ENCODE peak calls at places on chromosome 13, in five cellular contexts. One of them, this sample, is unnamed.

GRCh38 chr13:35720690-35721554 is 244.4 kb upstream of the MAB21L1 start:
- DNase-seq in fibroblast of the conjunctiva: no peak
- DNase-seq in Right ventricle myocardium superior: peak
- DNase-seq in RWPE1: peak
- DNase-seq in type B pancreatic cell: peak
- DNase-seq in this sample: no peak

GRCh38 chr13:114089751-114090400 is 42.5 kb downstream of the RASA3 start:
- DNase-seq in fibroblast of the conjunctiva: no peak
- DNase-seq in Right ventricle myocardium superior: no peak
- DNase-seq in RWPE1: no peak
- DNase-seq in type B pancreatic cell: no peak
- DNase-seq in this sample: no peak

GRCh38 chr13:65912516-65912915 is 1317.6 kb downstream of the PCDH9 start:
- DNase-seq in fibroblast of the conjunctiva: no peak
- DNase-seq in Right ventricle myocardium superior: no peak
- DNase-seq in RWPE1: no peak
- DNase-seq in type B pancreatic cell: no peak
- DNase-seq in this sample: no peak

GRCh38 chr13:68806125-68806524 is 1301.5 kb upstream of the ATXN8OS start:
- DNase-seq in fibroblast of the conjunctiva: no peak
- DNase-seq in Right ventricle myocardium superior: no peak
- DNase-seq in RWPE1: no peak
- DNase-seq in type B pancreatic cell: no peak
- DNase-seq in this sample: no peak

GRCh38 chr13:96984061-96984508 is 10.2 kb downstream of the OXGR1 start:
- DNase-seq in fibroblast of the conjunctiva: no peak
- DNase-seq in Right ventricle myocardium superior: no peak
- DNase-seq in RWPE1: peak
- DNase-seq in type B pancreatic cell: no peak
- DNase-seq in this sample: no peak

GRCh38 chr13:80931766-80932165 is 590.8 kb upstream of the SPRY2 start:
- DNase-seq in fibroblast of the conjunctiva: no peak
- DNase-seq in Right ventricle myocardium superior: no peak
- DNase-seq in RWPE1: no peak
- DNase-seq in type B pancreatic cell: no peak
- DNase-seq in this sample: no peak

GRCh38 chr13:113220877-113221276 is 11.5 kb downstream of the CUL4A start:
- DNase-seq in fibroblast of the conjunctiva: no peak
- DNase-seq in Right ventricle myocardium superior: no peak
- DNase-seq in RWPE1: no peak
- DNase-seq in type B pancreatic cell: no peak
- DNase-seq in this sample: no peak

GRCh38 chr13:32031025-32031814 is at the start of gene FRY:
- DNase-seq in fibroblast of the conjunctiva: peak
- DNase-seq in Right ventricle myocardium superior: peak
- DNase-seq in RWPE1: peak
- DNase-seq in type B pancreatic cell: peak
- DNase-seq in this sample: no peak

GRCh38 chr13:93249259-93249917 is 22.8 kb downstream of the GPC6 start:
- DNase-seq in fibroblast of the conjunctiva: peak
- DNase-seq in Right ventricle myocardium superior: no peak
- DNase-seq in RWPE1: peak
- DNase-seq in type B pancreatic cell: no peak
- DNase-seq in this sample: no peak

GRCh38 chr13:39329182-39329639 is 273.8 kb downstream of the LHFPL6 start:
- DNase-seq in fibroblast of the conjunctiva: no peak
- DNase-seq in Right ventricle myocardium superior: no peak
- DNase-seq in RWPE1: no peak
- DNase-seq in type B pancreatic cell: no peak
- DNase-seq in this sample: no peak

GRCh38 chr13:58313219-58313618 is 681.7 kb downstream of the PCDH17 start:
- DNase-seq in fibroblast of the conjunctiva: no peak
- DNase-seq in Right ventricle myocardium superior: no peak
- DNase-seq in RWPE1: no peak
- DNase-seq in type B pancreatic cell: no peak
- DNase-seq in this sample: no peak

GRCh38 chr13:28408235-28408848 is 86.6 kb downstream of the FLT1 start:
- DNase-seq in fibroblast of the conjunctiva: no peak
- DNase-seq in Right ventricle myocardium superior: peak
- DNase-seq in RWPE1: no peak
- DNase-seq in type B pancreatic cell: no peak
- DNase-seq in this sample: no peak

GRCh38 chr13:41311607-41312500 is 787 bp downstream of the NAA16 start:
- DNase-seq in fibroblast of the conjunctiva: no peak
- DNase-seq in Right ventricle myocardium superior: peak
- DNase-seq in RWPE1: peak
- DNase-seq in type B pancreatic cell: no peak
- DNase-seq in this sample: no peak

GRCh38 chr13:110388141-110388943 is 81.3 kb downstream of the COL4A2 start:
- DNase-seq in fibroblast of the conjunctiva: no peak
- DNase-seq in Right ventricle myocardium superior: peak
- DNase-seq in RWPE1: no peak
- DNase-seq in type B pancreatic cell: no peak
- DNase-seq in this sample: no peak

GRCh38 chr13:112844879-112845278 is 124.1 kb upstream of the MCF2L start:
- DNase-seq in fibroblast of the conjunctiva: no peak
- DNase-seq in Right ventricle myocardium superior: no peak
- DNase-seq in RWPE1: no peak
- DNase-seq in type B pancreatic cell: no peak
- DNase-seq in this sample: no peak

GRCh38 chr13:21980049-21980448 is 309.2 kb downstream of the FGF9 start:
- DNase-seq in fibroblast of the conjunctiva: no peak
- DNase-seq in Right ventricle myocardium superior: no peak
- DNase-seq in RWPE1: no peak
- DNase-seq in type B pancreatic cell: no peak
- DNase-seq in this sample: no peak

GRCh38 chr13:93736111-93736510 is 509.5 kb downstream of the GPC6 start:
- DNase-seq in fibroblast of the conjunctiva: no peak
- DNase-seq in Right ventricle myocardium superior: no peak
- DNase-seq in RWPE1: no peak
- DNase-seq in type B pancreatic cell: no peak
- DNase-seq in this sample: no peak

GRCh38 chr13:113548778-113549621 is 35.6 kb upstream of the TFDP1 start:
- DNase-seq in fibroblast of the conjunctiva: no peak
- DNase-seq in Right ventricle myocardium superior: no peak
- DNase-seq in RWPE1: no peak
- DNase-seq in type B pancreatic cell: peak
- DNase-seq in this sample: no peak

GRCh38 chr13:112574476-112575294 is 13.3 kb downstream of the TUBGCP3 start:
- DNase-seq in fibroblast of the conjunctiva: no peak
- DNase-seq in Right ventricle myocardium superior: no peak
- DNase-seq in RWPE1: no peak
- DNase-seq in type B pancreatic cell: no peak
- DNase-seq in this sample: no peak

GRCh38 chr13:20182231-20182846 is 10.4 kb downstream of the GJB2 start:
- DNase-seq in fibroblast of the conjunctiva: peak
- DNase-seq in Right ventricle myocardium superior: no peak
- DNase-seq in RWPE1: peak
- DNase-seq in type B pancreatic cell: no peak
- DNase-seq in this sample: no peak

GRCh38 chr13:42649761-42650289 is 75.9 kb downstream of the TNFSF11 start:
- DNase-seq in fibroblast of the conjunctiva: no peak
- DNase-seq in Right ventricle myocardium superior: no peak
- DNase-seq in RWPE1: no peak
- DNase-seq in type B pancreatic cell: no peak
- DNase-seq in this sample: no peak

GRCh38 chr13:45055902-45056648 is 64.2 kb upstream of the GTF2F2 start:
- DNase-seq in fibroblast of the conjunctiva: peak
- DNase-seq in Right ventricle myocardium superior: no peak
- DNase-seq in RWPE1: peak
- DNase-seq in type B pancreatic cell: no peak
- DNase-seq in this sample: peak

GRCh38 chr13:112176746-112177119 is 109.8 kb downstream of the SOX1 start:
- DNase-seq in fibroblast of the conjunctiva: no peak
- DNase-seq in Right ventricle myocardium superior: no peak
- DNase-seq in RWPE1: no peak
- DNase-seq in type B pancreatic cell: peak
- DNase-seq in this sample: no peak

GRCh38 chr13:113969973-113970611 is 3.8 kb downstream of the C13orf46 start:
- DNase-seq in fibroblast of the conjunctiva: no peak
- DNase-seq in Right ventricle myocardium superior: peak
- DNase-seq in RWPE1: no peak
- DNase-seq in type B pancreatic cell: no peak
- DNase-seq in this sample: no peak

GRCh38 chr13:44088911-44089851 is 209.5 kb downstream of the LACC1 start:
- DNase-seq in fibroblast of the conjunctiva: no peak
- DNase-seq in Right ventricle myocardium superior: no peak
- DNase-seq in RWPE1: no peak
- DNase-seq in type B pancreatic cell: no peak
- DNase-seq in this sample: no peak

GRCh38 chr13:32878172-32878571 is 138.1 kb upstream of the KL start:
- DNase-seq in fibroblast of the conjunctiva: no peak
- DNase-seq in Right ventricle myocardium superior: no peak
- DNase-seq in RWPE1: peak
- DNase-seq in type B pancreatic cell: no peak
- DNase-seq in this sample: no peak

GRCh38 chr13:28754698-28755545 is 36.2 kb upstream of the SLC46A3 start:
- DNase-seq in fibroblast of the conjunctiva: no peak
- DNase-seq in Right ventricle myocardium superior: no peak
- DNase-seq in RWPE1: no peak
- DNase-seq in type B pancreatic cell: no peak
- DNase-seq in this sample: no peak

GRCh38 chr13:49791214-49791752 is 1.2 kb downstream of the KPNA3 start:
- DNase-seq in fibroblast of the conjunctiva: peak
- DNase-seq in Right ventricle myocardium superior: no peak
- DNase-seq in RWPE1: no peak
- DNase-seq in type B pancreatic cell: no peak
- DNase-seq in this sample: no peak

GRCh38 chr13:73765651-73766384 is 368.4 kb downstream of the KLF12 start:
- DNase-seq in fibroblast of the conjunctiva: no peak
- DNase-seq in Right ventricle myocardium superior: peak
- DNase-seq in RWPE1: no peak
- DNase-seq in type B pancreatic cell: peak
- DNase-seq in this sample: no peak

GRCh38 chr13:88590574-88590973 is 919.4 kb downstream of the SLITRK5 start:
- DNase-seq in fibroblast of the conjunctiva: no peak
- DNase-seq in Right ventricle myocardium superior: no peak
- DNase-seq in RWPE1: no peak
- DNase-seq in type B pancreatic cell: no peak
- DNase-seq in this sample: no peak

GRCh38 chr13:79225487-79226232 is 180.4 kb downstream of the RBM26 start:
- DNase-seq in fibroblast of the conjunctiva: no peak
- DNase-seq in Right ventricle myocardium superior: no peak
- DNase-seq in RWPE1: peak
- DNase-seq in type B pancreatic cell: no peak
- DNase-seq in this sample: no peak

GRCh38 chr13:49336655-49337054 is 88.9 kb downstream of the CDADC1 start:
- DNase-seq in fibroblast of the conjunctiva: no peak
- DNase-seq in Right ventricle myocardium superior: no peak
- DNase-seq in RWPE1: no peak
- DNase-seq in type B pancreatic cell: no peak
- DNase-seq in this sample: no peak

GRCh38 chr13:102977471-102977870 is 88.7 kb downstream of the SLC10A2 start:
- DNase-seq in fibroblast of the conjunctiva: peak
- DNase-seq in Right ventricle myocardium superior: no peak
- DNase-seq in RWPE1: no peak
- DNase-seq in type B pancreatic cell: no peak
- DNase-seq in this sample: no peak

GRCh38 chr13:100210966-100211710 is 122.2 kb downstream of the PCCA start:
- DNase-seq in fibroblast of the conjunctiva: no peak
- DNase-seq in Right ventricle myocardium superior: no peak
- DNase-seq in RWPE1: no peak
- DNase-seq in type B pancreatic cell: no peak
- DNase-seq in this sample: no peak

GRCh38 chr13:101916108-101916757 is 463.8 kb downstream of the ITGBL1 start:
- DNase-seq in fibroblast of the conjunctiva: no peak
- DNase-seq in Right ventricle myocardium superior: peak
- DNase-seq in RWPE1: no peak
- DNase-seq in type B pancreatic cell: no peak
- DNase-seq in this sample: no peak

GRCh38 chr13:19720039-19720438 is 62.7 kb downstream of the PSPC1 start:
- DNase-seq in fibroblast of the conjunctiva: no peak
- DNase-seq in Right ventricle myocardium superior: no peak
- DNase-seq in RWPE1: no peak
- DNase-seq in type B pancreatic cell: no peak
- DNase-seq in this sample: no peak

GRCh38 chr13:80901111-80902014 is 560.4 kb upstream of the SPRY2 start:
- DNase-seq in fibroblast of the conjunctiva: no peak
- DNase-seq in Right ventricle myocardium superior: no peak
- DNase-seq in RWPE1: no peak
- DNase-seq in type B pancreatic cell: no peak
- DNase-seq in this sample: no peak

This sample was measured in AG09319.